ENCODE peak calls at places on chromosomes 4 and X, in five cellular contexts. E, J, N, C and O are unnamed samples.

GRCh38 chr4:145679520-145679919 is 426 bp upstream of the C4orf51 start:
- ATAC-seq in E (peak), J (no peak), N (peak), C (peak), O (no peak)

GRCh38 chr4:91830681-91831395 is 472.9 kb upstream of the GRID2 start:
- ATAC-seq in E (no peak), J (no peak), N (no peak), C (no peak), O (no peak)

GRCh38 chrX:40131644-40132376 is 34.1 kb upstream of the BCOR start:
- ATAC-seq in E (no peak), J (no peak), N (peak), C (no peak), O (no peak)

GRCh38 chrX:10519761-10520160 is 100.6 kb downstream of the MID1 start:
- ATAC-seq in E (no peak), J (no peak), N (no peak), C (no peak), O (no peak)

GRCh38 chr4:12507868-12508481 is 976.2 kb downstream of the RAB28 start:
- ATAC-seq in E (no peak), J (no peak), N (no peak), C (no peak), O (no peak)

GRCh38 chr4:186536285-186536684 is 19.1 kb downstream of the MTNR1A start:
- ATAC-seq in E (no peak), J (no peak), N (no peak), C (no peak), O (no peak)

GRCh38 chr4:182306792-182307507 is 63.7 kb downstream of the TENM3 start:
- ATAC-seq in E (no peak), J (no peak), N (no peak), C (no peak), O (no peak)

GRCh38 chrX:118948270-118948669 is 26.1 kb upstream of the LONRF3 start:
- ATAC-seq in E (no peak), J (no peak), N (no peak), C (no peak), O (no peak)

GRCh38 chr4:86755388-86755787 is 93.8 kb downstream of the SLC10A6 start:
- ATAC-seq in E (no peak), J (no peak), N (no peak), C (no peak), O (peak)

GRCh38 chrX:119784747-119785446 is 6.5 kb downstream of the RPL39 start:
- ATAC-seq in E (no peak), J (peak), N (no peak), C (peak), O (peak)

GRCh38 chr4:120466429-120466828 is 399.8 kb upstream of the MAD2L1 start:
- ATAC-seq in E (peak), J (no peak), N (peak), C (no peak), O (no peak)

GRCh38 chr4:128590773-128591172 is 218.7 kb upstream of the JADE1 start:
- ATAC-seq in E (peak), J (no peak), N (peak), C (no peak), O (no peak)

GRCh38 chr4:158169931-158170690 is 2.7 kb downstream of the GASK1B start:
- ATAC-seq in E (peak), J (no peak), N (peak), C (peak), O (no peak)

GRCh38 chrX:65926095-65927019 is 113.5 kb downstream of the VSIG4 start:
- ATAC-seq in E (no peak), J (peak), N (no peak), C (peak), O (peak)

GRCh38 chr4:22129454-22130075 is 181.0 kb upstream of the KCNIP4 start:
- ATAC-seq in E (no peak), J (no peak), N (no peak), C (no peak), O (no peak)

GRCh38 chrX:39613508-39613921 is 484.2 kb downstream of the BCOR start:
- ATAC-seq in E (no peak), J (no peak), N (peak), C (peak), O (peak)

GRCh38 chr4:108043536-108043935 is 53.8 kb downstream of the HADH start:
- ATAC-seq in E (no peak), J (peak), N (no peak), C (peak), O (no peak)

GRCh38 chrX:46547857-46548256 is 2.6 kb upstream of the ZNF674 start:
- ATAC-seq in E (no peak), J (no peak), N (no peak), C (no peak), O (no peak)

GRCh38 chrX:13755254-13755653 is 20.7 kb downstream of the OFD1 start:
- ATAC-seq in E (no peak), J (peak), N (no peak), C (no peak), O (no peak)